ENCODE peak calls at places on chromosomes 6 and 20, in six cellular contexts. One of them, this sample, is unnamed.

GRCh38 chr6:14454467-14454763 is 336.8 kb downstream of the CD83 start:
- DNase-seq in stomach: no peak
- DNase-seq in Peyer's patch: peak; percentile 58
- DNase-seq in OCI-LY7: peak; percentile 19
- DNase-seq in transverse colon: peak; percentile 76
- DNase-seq in spleen: no peak
- DNase-seq in this sample: no peak

GRCh38 chr20:44723798-44724362 is 8.7 kb downstream of the CCN5 start:
- DNase-seq in spleen: no peak
- DNase-seq in OCI-LY7: no peak
- DNase-seq in stomach: no peak
- DNase-seq in Peyer's patch: no peak
- DNase-seq in transverse colon: no peak
- DNase-seq in this sample: no peak

GRCh38 chr20:54267510-54268003 is 59.7 kb downstream of the PFDN4 start:
- DNase-seq in Peyer's patch: no peak
- DNase-seq in stomach: peak; percentile 26
- DNase-seq in OCI-LY7: no peak
- DNase-seq in spleen: no peak
- DNase-seq in transverse colon: no peak
- DNase-seq in this sample: no peak

GRCh38 chr6:163416640-163417253 is 2.2 kb downstream of the QKI start:
- DNase-seq in stomach: peak; percentile 58
- DNase-seq in spleen: no peak
- DNase-seq in Peyer's patch: peak; percentile 40
- DNase-seq in transverse colon: peak; percentile 39
- DNase-seq in OCI-LY7: peak; percentile 53
- DNase-seq in this sample: no peak

GRCh38 chr6:111087106-111087835 is at the start of gene SLC16A10:
- DNase-seq in Peyer's patch: peak; percentile 56
- DNase-seq in OCI-LY7: no peak
- DNase-seq in transverse colon: peak; percentile 71
- DNase-seq in spleen: peak; percentile 86
- DNase-seq in stomach: peak; percentile 84
- DNase-seq in this sample: peak; percentile 91

GRCh38 chr20:33793011-33793931 is 17.9 kb upstream of the CHMP4B start:
- DNase-seq in transverse colon: no peak
- DNase-seq in OCI-LY7: no peak
- DNase-seq in Peyer's patch: no peak
- DNase-seq in spleen: peak; percentile 82
- DNase-seq in stomach: no peak
- DNase-seq in this sample: no peak

GRCh38 chr6:16322666-16323312 is 84.4 kb downstream of the GMPR start:
- DNase-seq in Peyer's patch: peak; percentile 62
- DNase-seq in spleen: peak; percentile 89
- DNase-seq in OCI-LY7: peak; percentile 55
- DNase-seq in stomach: peak; percentile 49
- DNase-seq in transverse colon: peak; percentile 63
- DNase-seq in this sample: no peak

GRCh38 chr20:38706482-38706881 is 17.8 kb upstream of the SLC32A1 start:
- DNase-seq in transverse colon: no peak
- DNase-seq in spleen: no peak
- DNase-seq in Peyer's patch: no peak
- DNase-seq in OCI-LY7: no peak
- DNase-seq in stomach: no peak
- DNase-seq in this sample: no peak

GRCh38 chr6:72182337-72183246 is 296.2 kb downstream of the RIMS1 start:
- DNase-seq in stomach: peak; percentile 77
- DNase-seq in transverse colon: peak; percentile 60
- DNase-seq in OCI-LY7: no peak
- DNase-seq in Peyer's patch: no peak
- DNase-seq in spleen: no peak
- DNase-seq in this sample: peak; percentile 84

GRCh38 chr20:23363257-23363649 is 1.3 kb downstream of the GZF1 start:
- DNase-seq in stomach: no peak
- DNase-seq in spleen: no peak
- DNase-seq in transverse colon: no peak
- DNase-seq in OCI-LY7: peak; percentile 44
- DNase-seq in Peyer's patch: no peak
- DNase-seq in this sample: no peak

GRCh38 chr6:2498224-2498623 is 252.5 kb downstream of the MYLK4 start:
- DNase-seq in spleen: no peak
- DNase-seq in OCI-LY7: no peak
- DNase-seq in stomach: no peak
- DNase-seq in Peyer's patch: no peak
- DNase-seq in transverse colon: no peak
- DNase-seq in this sample: no peak

GRCh38 chr20:5122861-5123260 is 3.1 kb upstream of the PCNA start:
- DNase-seq in OCI-LY7: no peak
- DNase-seq in transverse colon: no peak
- DNase-seq in spleen: no peak
- DNase-seq in stomach: no peak
- DNase-seq in Peyer's patch: no peak
- DNase-seq in this sample: no peak

GRCh38 chr20:62739581-62740285 is 31.1 kb downstream of the NTSR1 start:
- DNase-seq in transverse colon: peak; percentile 67
- DNase-seq in spleen: peak; percentile 89
- DNase-seq in OCI-LY7: no peak
- DNase-seq in stomach: no peak
- DNase-seq in Peyer's patch: peak; percentile 64
- DNase-seq in this sample: peak; percentile 66

GRCh38 chr6:4355241-4355640 is 219.9 kb upstream of the ECI2 start:
- DNase-seq in spleen: no peak
- DNase-seq in OCI-LY7: no peak
- DNase-seq in Peyer's patch: no peak
- DNase-seq in stomach: peak; percentile 18
- DNase-seq in transverse colon: no peak
- DNase-seq in this sample: no peak

GRCh38 chr6:14799928-14800327 is 445.9 kb upstream of the JARID2 start:
- DNase-seq in OCI-LY7: peak; percentile 80
- DNase-seq in Peyer's patch: peak; percentile 39
- DNase-seq in spleen: no peak
- DNase-seq in stomach: peak; percentile 59
- DNase-seq in transverse colon: peak; percentile 59
- DNase-seq in this sample: no peak

GRCh38 chr6:110530671-110531070 is 54.3 kb upstream of the SLC22A16 start:
- DNase-seq in transverse colon: no peak
- DNase-seq in stomach: no peak
- DNase-seq in spleen: no peak
- DNase-seq in Peyer's patch: no peak
- DNase-seq in OCI-LY7: no peak
- DNase-seq in this sample: no peak

GRCh38 chr6:145332001-145332400 is 403.3 kb downstream of the EPM2A start:
- DNase-seq in transverse colon: no peak
- DNase-seq in stomach: no peak
- DNase-seq in Peyer's patch: no peak
- DNase-seq in spleen: no peak
- DNase-seq in OCI-LY7: no peak
- DNase-seq in this sample: no peak

GRCh38 chr6:96304997-96305396 is 216.6 kb upstream of the UFL1 start:
- DNase-seq in transverse colon: no peak
- DNase-seq in OCI-LY7: no peak
- DNase-seq in Peyer's patch: no peak
- DNase-seq in stomach: no peak
- DNase-seq in spleen: no peak
- DNase-seq in this sample: no peak

GRCh38 chr6:29478740-29479139 is 9.0 kb downstream of the MAS1L start:
- DNase-seq in stomach: no peak
- DNase-seq in transverse colon: no peak
- DNase-seq in OCI-LY7: no peak
- DNase-seq in spleen: no peak
- DNase-seq in Peyer's patch: no peak
- DNase-seq in this sample: no peak

GRCh38 chr20:21291026-21291425 is 12.1 kb upstream of the XRN2 start:
- DNase-seq in Peyer's patch: no peak
- DNase-seq in spleen: no peak
- DNase-seq in OCI-LY7: no peak
- DNase-seq in stomach: no peak
- DNase-seq in transverse colon: no peak
- DNase-seq in this sample: no peak

GRCh38 chr20:49340161-49340966 is 62.5 kb upstream of the ZNFX1 start:
- DNase-seq in Peyer's patch: no peak
- DNase-seq in OCI-LY7: no peak
- DNase-seq in stomach: no peak
- DNase-seq in transverse colon: no peak
- DNase-seq in spleen: no peak
- DNase-seq in this sample: no peak

GRCh38 chr20:52425253-52425652 is 233.7 kb upstream of the ZFP64 start:
- DNase-seq in spleen: no peak
- DNase-seq in transverse colon: no peak
- DNase-seq in stomach: no peak
- DNase-seq in Peyer's patch: no peak
- DNase-seq in OCI-LY7: no peak
- DNase-seq in this sample: no peak

GRCh38 chr20:40931348-40932044 is 97.1 kb upstream of the TOP1 start:
- DNase-seq in OCI-LY7: peak; percentile 92
- DNase-seq in transverse colon: no peak
- DNase-seq in spleen: no peak
- DNase-seq in Peyer's patch: no peak
- DNase-seq in stomach: no peak
- DNase-seq in this sample: no peak

GRCh38 chr6:132614554-132614953 is 9.5 kb downstream of the TAAR2 start:
- DNase-seq in OCI-LY7: no peak
- DNase-seq in transverse colon: no peak
- DNase-seq in Peyer's patch: no peak
- DNase-seq in stomach: no peak
- DNase-seq in spleen: no peak
- DNase-seq in this sample: no peak

GRCh38 chr6:157226761-157227160 is 96.6 kb downstream of the TMEM242 start:
- DNase-seq in stomach: no peak
- DNase-seq in spleen: no peak
- DNase-seq in transverse colon: no peak
- DNase-seq in Peyer's patch: no peak
- DNase-seq in OCI-LY7: no peak
- DNase-seq in this sample: peak; percentile 53

GRCh38 chr20:17634666-17635319 is 47.2 kb downstream of the RRBP1 start:
- DNase-seq in transverse colon: no peak
- DNase-seq in OCI-LY7: no peak
- DNase-seq in stomach: no peak
- DNase-seq in Peyer's patch: no peak
- DNase-seq in spleen: no peak
- DNase-seq in this sample: no peak
- H3K27ac ChIP-seq in transverse colon: peak overlapping the region; percentile 13
- H3K27ac ChIP-seq in OCI-LY7: no peak overlapping the region
- H3K27ac ChIP-seq in stomach: no peak overlapping the region
- H3K27ac ChIP-seq in Peyer's patch: peak overlapping the region; percentile 18
- H3K27ac ChIP-seq in spleen: peak overlapping the region; percentile 59
- H3K27ac ChIP-seq in this sample: peak overlapping the region; percentile 58

GRCh38 chr6:166862978-166863530 is 93.3 kb downstream of the RNASET2 start:
- DNase-seq in stomach: no peak
- DNase-seq in OCI-LY7: no peak
- DNase-seq in spleen: no peak
- DNase-seq in Peyer's patch: no peak
- DNase-seq in transverse colon: no peak
- DNase-seq in this sample: no peak
- H3K27ac ChIP-seq in stomach: peak overlapping the region; percentile 35
- H3K27ac ChIP-seq in OCI-LY7: no peak overlapping the region
- H3K27ac ChIP-seq in spleen: no peak overlapping the region
- H3K27ac ChIP-seq in Peyer's patch: no peak overlapping the region
- H3K27ac ChIP-seq in transverse colon: peak overlapping the region; percentile 5
- H3K27ac ChIP-seq in this sample: no peak overlapping the region

GRCh38 chr6:119234941-119235340 is 114.6 kb downstream of the MAN1A1 start:
- DNase-seq in Peyer's patch: no peak
- DNase-seq in OCI-LY7: no peak
- DNase-seq in spleen: no peak
- DNase-seq in stomach: no peak
- DNase-seq in transverse colon: no peak
- DNase-seq in this sample: no peak

GRCh38 chr6:119240257-119241123 is 109.1 kb downstream of the MAN1A1 start:
- DNase-seq in OCI-LY7: no peak
- DNase-seq in transverse colon: no peak
- DNase-seq in Peyer's patch: no peak
- DNase-seq in spleen: no peak
- DNase-seq in stomach: no peak
- DNase-seq in this sample: no peak

GRCh38 chr6:119234457-119234856 is 115.1 kb downstream of the MAN1A1 start:
- DNase-seq in transverse colon: no peak
- DNase-seq in Peyer's patch: no peak
- DNase-seq in spleen: no peak
- DNase-seq in stomach: no peak
- DNase-seq in OCI-LY7: no peak
- DNase-seq in this sample: no peak

GRCh38 chr6:119233327-119233984 is 116.1 kb downstream of the MAN1A1 start:
- DNase-seq in spleen: no peak
- DNase-seq in Peyer's patch: no peak
- DNase-seq in stomach: no peak
- DNase-seq in transverse colon: no peak
- DNase-seq in OCI-LY7: no peak
- DNase-seq in this sample: no peak

DNA sequence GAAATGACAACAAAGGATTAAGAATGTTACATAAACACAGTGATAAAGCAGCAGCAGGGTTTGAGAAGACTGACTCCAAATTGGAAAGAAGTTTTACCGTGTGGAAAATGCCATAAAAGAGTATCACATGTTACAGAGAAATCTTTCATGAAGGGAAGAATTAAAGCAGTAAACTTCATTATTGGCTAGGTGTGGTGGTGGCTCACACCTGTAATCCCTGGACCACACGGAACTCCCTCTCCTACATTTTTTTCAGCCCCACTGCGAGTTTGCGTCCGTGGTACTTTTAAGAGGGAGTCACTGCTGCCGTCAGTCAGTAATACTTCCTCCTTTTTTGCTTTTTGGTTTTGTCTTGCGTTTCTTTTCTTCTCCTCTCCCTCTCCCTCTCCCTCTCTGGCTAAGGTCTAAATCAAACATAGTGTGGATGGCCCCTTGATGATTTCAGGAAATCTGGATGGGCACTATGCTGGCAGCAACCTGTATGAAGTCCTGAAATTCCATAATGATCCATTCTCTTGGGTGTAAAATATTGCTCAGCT is 112.3 kb downstream of the MAN1A1 start:
- DNase-seq in spleen: no peak
- DNase-seq in OCI-LY7: no peak
- DNase-seq in stomach: no peak
- DNase-seq in Peyer's patch: no peak
- DNase-seq in transverse colon: no peak
- DNase-seq in this sample: no peak
- H3K27ac ChIP-seq in spleen: no peak overlapping the region
- H3K27ac ChIP-seq in OCI-LY7: no peak overlapping the region
- H3K27ac ChIP-seq in stomach: no peak overlapping the region
- H3K27ac ChIP-seq in Peyer's patch: no peak overlapping the region
- H3K27ac ChIP-seq in transverse colon: no peak overlapping the region
- H3K27ac ChIP-seq in this sample: no peak overlapping the region

GRCh38 chr6:47238456-47238995 is 71.2 kb downstream of the TNFRSF21 start:
- DNase-seq in spleen: no peak
- DNase-seq in transverse colon: no peak
- DNase-seq in OCI-LY7: no peak
- DNase-seq in stomach: no peak
- DNase-seq in Peyer's patch: no peak
- DNase-seq in this sample: no peak

GRCh38 chr6:47245745-47246371 is 63.8 kb downstream of the TNFRSF21 start:
- DNase-seq in Peyer's patch: no peak
- DNase-seq in OCI-LY7: peak; percentile 82
- DNase-seq in stomach: no peak
- DNase-seq in spleen: no peak
- DNase-seq in transverse colon: no peak
- DNase-seq in this sample: no peak

GRCh38 chr6:47240277-47240890 is 69.3 kb downstream of the TNFRSF21 start:
- DNase-seq in Peyer's patch: no peak
- DNase-seq in transverse colon: no peak
- DNase-seq in OCI-LY7: no peak
- DNase-seq in stomach: no peak
- DNase-seq in spleen: no peak
- DNase-seq in this sample: no peak

GRCh38 chr6:47242483-47243386 is 67.0 kb downstream of the TNFRSF21 start:
- DNase-seq in spleen: peak; percentile 95
- DNase-seq in stomach: peak; percentile 93
- DNase-seq in Peyer's patch: peak; percentile 78
- DNase-seq in OCI-LY7: peak; percentile 98
- DNase-seq in transverse colon: peak; percentile 93
- DNase-seq in this sample: peak; percentile 94

GRCh38 chr6:47241742-47242482 is 67.8 kb downstream of the TNFRSF21 start:
- DNase-seq in OCI-LY7: no peak
- DNase-seq in Peyer's patch: no peak
- DNase-seq in stomach: no peak
- DNase-seq in transverse colon: no peak
- DNase-seq in spleen: no peak
- DNase-seq in this sample: no peak
- H3K27ac ChIP-seq in OCI-LY7: peak overlapping the region; percentile 92
- H3K27ac ChIP-seq in Peyer's patch: no peak overlapping the region
- H3K27ac ChIP-seq in stomach: peak overlapping the region; percentile 86
- H3K27ac ChIP-seq in transverse colon: peak overlapping the region; percentile 80
- H3K27ac ChIP-seq in spleen: peak overlapping the region; percentile 47
- H3K27ac ChIP-seq in this sample: peak overlapping the region; percentile 51